ENCODE peak calls at places on chromosomes 7 and 10, in six cellular contexts. One of them, this sample, is unnamed.

GRCh38 chr7:106277976-106278375 is 6.8 kb downstream of the NAMPT start:
- DNase-seq in stimulated activated CD8-positive, alpha-beta memory T cell treated with anti-CD3 and anti-CD28 coated beads, Interleukin-12 subunit alpha, Interleukin-12 subunit beta, amount 100 ng/mL, for 4 hours: no peak
- DNase-seq in tibial nerve: no peak
- DNase-seq in brain microvascular endothelial cell: no peak
- DNase-seq in hypothalamus: no peak
- DNase-seq in mucosa of gallbladder: no peak
- DNase-seq in this sample: no peak

GRCh38 chr10:62384057-62384446 is 9.9 kb downstream of the ZNF365 start:
- DNase-seq in stimulated activated CD8-positive, alpha-beta memory T cell treated with anti-CD3 and anti-CD28 coated beads, Interleukin-12 subunit alpha, Interleukin-12 subunit beta, amount 100 ng/mL, for 4 hours: peak
- DNase-seq in tibial nerve: no peak
- DNase-seq in brain microvascular endothelial cell: peak
- DNase-seq in hypothalamus: no peak
- DNase-seq in mucosa of gallbladder: no peak
- DNase-seq in this sample: no peak

GRCh38 chr7:40640566-40640965 is 505.8 kb downstream of the SUGCT start:
- DNase-seq in stimulated activated CD8-positive, alpha-beta memory T cell treated with anti-CD3 and anti-CD28 coated beads, Interleukin-12 subunit alpha, Interleukin-12 subunit beta, amount 100 ng/mL, for 4 hours: no peak
- DNase-seq in tibial nerve: no peak
- DNase-seq in brain microvascular endothelial cell: no peak
- DNase-seq in hypothalamus: no peak
- DNase-seq in mucosa of gallbladder: no peak
- DNase-seq in this sample: no peak

GRCh38 chr10:97356318-97356914 is 21.9 kb upstream of the FRAT2 start:
- DNase-seq in stimulated activated CD8-positive, alpha-beta memory T cell treated with anti-CD3 and anti-CD28 coated beads, Interleukin-12 subunit alpha, Interleukin-12 subunit beta, amount 100 ng/mL, for 4 hours: no peak
- DNase-seq in tibial nerve: no peak
- DNase-seq in brain microvascular endothelial cell: no peak
- DNase-seq in hypothalamus: no peak
- DNase-seq in mucosa of gallbladder: no peak
- DNase-seq in this sample: no peak

GRCh38 chr7:36601596-36601995 is 122.7 kb downstream of the AOAH start:
- DNase-seq in stimulated activated CD8-positive, alpha-beta memory T cell treated with anti-CD3 and anti-CD28 coated beads, Interleukin-12 subunit alpha, Interleukin-12 subunit beta, amount 100 ng/mL, for 4 hours: no peak
- DNase-seq in tibial nerve: no peak
- DNase-seq in brain microvascular endothelial cell: peak
- DNase-seq in hypothalamus: no peak
- DNase-seq in mucosa of gallbladder: no peak
- DNase-seq in this sample: no peak

GRCh38 chr10:18438356-18439126 is 212.8 kb downstream of the NSUN6 start:
- DNase-seq in stimulated activated CD8-positive, alpha-beta memory T cell treated with anti-CD3 and anti-CD28 coated beads, Interleukin-12 subunit alpha, Interleukin-12 subunit beta, amount 100 ng/mL, for 4 hours: no peak
- DNase-seq in tibial nerve: no peak
- DNase-seq in brain microvascular endothelial cell: no peak
- DNase-seq in hypothalamus: no peak
- DNase-seq in mucosa of gallbladder: no peak
- DNase-seq in this sample: no peak

GRCh38 chr7:128989961-128990360 is 52.2 kb downstream of the IRF5 start:
- DNase-seq in stimulated activated CD8-positive, alpha-beta memory T cell treated with anti-CD3 and anti-CD28 coated beads, Interleukin-12 subunit alpha, Interleukin-12 subunit beta, amount 100 ng/mL, for 4 hours: no peak
- DNase-seq in tibial nerve: no peak
- DNase-seq in brain microvascular endothelial cell: no peak
- DNase-seq in hypothalamus: no peak
- DNase-seq in mucosa of gallbladder: no peak
- DNase-seq in this sample: no peak

GRCh38 chr7:129828989-129829676 is 123.6 kb downstream of the UBE2H start:
- DNase-seq in stimulated activated CD8-positive, alpha-beta memory T cell treated with anti-CD3 and anti-CD28 coated beads, Interleukin-12 subunit alpha, Interleukin-12 subunit beta, amount 100 ng/mL, for 4 hours: no peak
- DNase-seq in tibial nerve: no peak
- DNase-seq in brain microvascular endothelial cell: no peak
- DNase-seq in hypothalamus: no peak
- DNase-seq in mucosa of gallbladder: no peak
- DNase-seq in this sample: peak

GRCh38 chr7:3399858-3400257 is 98.8 kb downstream of the SDK1 start:
- DNase-seq in stimulated activated CD8-positive, alpha-beta memory T cell treated with anti-CD3 and anti-CD28 coated beads, Interleukin-12 subunit alpha, Interleukin-12 subunit beta, amount 100 ng/mL, for 4 hours: no peak
- DNase-seq in tibial nerve: no peak
- DNase-seq in brain microvascular endothelial cell: peak
- DNase-seq in hypothalamus: no peak
- DNase-seq in mucosa of gallbladder: no peak
- DNase-seq in this sample: peak

GRCh38 chr10:31769564-31769963 is 159.1 kb downstream of the ARHGAP12 start:
- DNase-seq in stimulated activated CD8-positive, alpha-beta memory T cell treated with anti-CD3 and anti-CD28 coated beads, Interleukin-12 subunit alpha, Interleukin-12 subunit beta, amount 100 ng/mL, for 4 hours: no peak
- DNase-seq in tibial nerve: no peak
- DNase-seq in brain microvascular endothelial cell: no peak
- DNase-seq in hypothalamus: no peak
- DNase-seq in mucosa of gallbladder: no peak
- DNase-seq in this sample: no peak